ENCODE peak calls at places on chromosome 1, in six cellular contexts. X is HepG2, M is K562, S is GM12878, P is GM12892, T is H1. R is an unnamed sample.

GRCh38 chr1:217889401-217889800 is 258.3 kb downstream of the SPATA17 start:
- DNase-seq in X (no peak), M (no peak), S (no peak), P (no peak), T (peak; percentile 47), R (no peak)

GRCh38 chr1:180231506-180232420 is 1.7 kb downstream of the LHX4 start:
- DNase-seq in X (no peak), M (no peak), S (no peak), P (no peak), T (no peak), R (no peak)

GRCh38 chr1:208107817-208108608 is 136.2 kb downstream of the PLXNA2 start:
- DNase-seq in X (no peak), M (no peak), S (no peak), P (no peak), T (no peak), R (no peak)

GRCh38 chr1:214917081-214917635 is 165.4 kb upstream of the KCNK2 start:
- DNase-seq in X (no peak), M (no peak), S (no peak), P (no peak), T (no peak), R (no peak)

GRCh38 chr1:27342778-27343638 is 1.2 kb downstream of the SYTL1 start:
- DNase-seq in X (peak; percentile 52), M (peak; percentile 68), S (no peak), P (no peak), T (no peak), R (peak; percentile 58)

GRCh38 chr1:46458846-46459245 is 30.8 kb upstream of the DMBX1 start:
- DNase-seq in X (no peak), M (no peak), S (no peak), P (no peak), T (no peak), R (no peak)

GRCh38 chr1:196910208-196910607 is 22.4 kb downstream of the CFHR4 start:
- DNase-seq in X (no peak), M (no peak), S (no peak), P (no peak), T (no peak), R (no peak)

GRCh38 chr1:27934818-27935549 is at the start of gene SMPDL3B:
- DNase-seq in X (no peak), M (no peak), S (no peak), P (no peak), T (peak; percentile 88), R (no peak)

GRCh38 chr1:30668026-30668425 is 55.4 kb downstream of the MATN1 start:
- DNase-seq in X (no peak), M (no peak), S (no peak), P (no peak), T (no peak), R (no peak)

GRCh38 chr1:4962836-4963235 is 308.4 kb downstream of the AJAP1 start:
- DNase-seq in X (no peak), M (no peak), S (no peak), P (no peak), T (no peak), R (no peak)

GRCh38 chr1:63411081-63411480 is 43.7 kb downstream of the ALG6 start:
- DNase-seq in X (no peak), M (no peak), S (no peak), P (no peak), T (no peak), R (no peak)

GRCh38 chr1:203692565-203693470 is 66.2 kb downstream of the ATP2B4 start:
- DNase-seq in X (no peak), M (peak; percentile 86), S (no peak), P (no peak), T (no peak), R (no peak)

GRCh38 chr1:174942547-174943255 is 57.0 kb upstream of the CACYBP start:
- DNase-seq in X (peak; percentile 85), M (no peak), S (no peak), P (no peak), T (no peak), R (no peak)

GRCh38 chr1:108610073-108610472 is 50.2 kb downstream of the EEIG2 start:
- DNase-seq in X (no peak), M (no peak), S (no peak), P (no peak), T (no peak), R (no peak)

GRCh38 chr1:63773815-63774616 is at the start of gene ROR1:
- DNase-seq in X (peak; percentile 60), M (peak; percentile 18), S (no peak), P (peak; percentile 20), T (peak; percentile 60), R (peak; percentile 76)

GRCh38 chr1:227317541-227318002 is 720 bp downstream of the CDC42BPA start:
- DNase-seq in X (peak; percentile 44), M (peak; percentile 68), S (no peak), P (no peak), T (peak; percentile 17), R (peak; percentile 11)

GRCh38 chr1:195462646-195463045 is 1145.6 kb downstream of the KCNT2 start:
- DNase-seq in X (no peak), M (no peak), S (no peak), P (no peak), T (no peak), R (no peak)

GRCh38 chr1:6497215-6497866 is 5.9 kb upstream of the PLEKHG5 start:
- DNase-seq in X (no peak), M (peak; percentile 82), S (no peak), P (no peak), T (no peak), R (peak; percentile 72)

GRCh38 chr1:173507847-173508209 is 30.7 kb downstream of the PRDX6 start:
- DNase-seq in X (no peak), M (no peak), S (no peak), P (no peak), T (no peak), R (no peak)

GRCh38 chr1:47650205-47650604 is 212.4 kb downstream of the FOXD2 start:
- DNase-seq in X (no peak), M (no peak), S (no peak), P (no peak), T (no peak), R (no peak)

GRCh38 chr1:23732363-23733224 is 10.7 kb upstream of the ELOA start:
- DNase-seq in X (no peak), M (peak; percentile 50), S (no peak), P (no peak), T (no peak), R (no peak)

GRCh38 chr1:232578681-232579195 is 51.2 kb downstream of the SIPA1L2 start:
- DNase-seq in X (no peak), M (no peak), S (no peak), P (no peak), T (no peak), R (no peak)

GRCh38 chr1:55040083-55040952 is 970 bp downstream of the PCSK9 start:
- DNase-seq in X (no peak), M (no peak), S (no peak), P (no peak), T (no peak), R (no peak)

GRCh38 chr1:55040953-55041494 is 1.7 kb downstream of the PCSK9 start:
- DNase-seq in X (no peak), M (no peak), S (no peak), P (no peak), T (no peak), R (no peak)

GRCh38 chr1:55038552-55038838 is 853 bp upstream of the PCSK9 start:
- DNase-seq in X (peak; percentile 34), M (no peak), S (no peak), P (no peak), T (no peak), R (no peak)

GRCh38 chr1:55038974-55039341 is 390 bp upstream of the PCSK9 start:
- DNase-seq in X (no peak), M (no peak), S (no peak), P (no peak), T (no peak), R (no peak)

DNA sequence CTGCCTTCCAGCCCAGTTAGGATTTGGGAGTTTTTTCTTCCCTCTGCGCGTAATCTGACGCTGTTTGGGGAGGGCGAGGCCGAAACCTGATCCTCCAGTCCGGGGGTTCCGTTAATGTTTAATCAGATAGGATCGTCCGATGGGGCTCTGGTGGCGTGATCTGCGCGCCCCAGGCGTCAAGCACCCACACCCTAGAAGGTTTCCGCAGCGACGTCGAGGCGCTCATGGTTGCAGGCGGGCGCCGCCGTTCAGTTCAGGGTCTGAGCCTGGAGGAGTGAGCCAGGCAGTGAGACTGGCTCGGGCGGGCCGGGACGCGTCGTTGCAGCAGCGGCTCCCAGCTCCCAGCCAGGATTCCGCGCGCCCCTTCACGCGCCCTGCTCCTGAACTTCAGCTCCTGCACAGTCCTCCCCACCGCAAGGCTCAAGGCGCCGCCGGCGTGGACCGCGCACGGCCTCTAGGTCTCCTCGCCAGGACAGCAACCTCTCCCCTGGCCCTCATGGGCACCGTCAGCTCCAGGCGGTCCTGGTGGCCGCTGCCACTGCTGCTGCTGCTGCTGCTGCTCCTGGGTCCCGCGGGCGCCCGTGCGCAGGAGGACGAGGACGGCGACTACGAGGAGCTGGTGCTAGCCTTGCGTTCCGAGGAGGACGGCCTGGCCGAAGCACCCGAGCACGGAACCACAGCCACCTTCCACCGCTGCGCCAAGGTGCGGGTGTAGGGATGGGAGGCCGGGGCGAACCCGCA is at the start of gene PCSK9:
- DNase-seq in X (peak; percentile 60), M (peak; percentile 68), S (no peak), P (no peak), T (no peak), R (no peak)
- TF ChIP-seq POLR2AphosphoS5 in X (peak; percentile 91), M (no peak), S (no peak), P (no peak), T (no peak), R (no peak)

DNA sequence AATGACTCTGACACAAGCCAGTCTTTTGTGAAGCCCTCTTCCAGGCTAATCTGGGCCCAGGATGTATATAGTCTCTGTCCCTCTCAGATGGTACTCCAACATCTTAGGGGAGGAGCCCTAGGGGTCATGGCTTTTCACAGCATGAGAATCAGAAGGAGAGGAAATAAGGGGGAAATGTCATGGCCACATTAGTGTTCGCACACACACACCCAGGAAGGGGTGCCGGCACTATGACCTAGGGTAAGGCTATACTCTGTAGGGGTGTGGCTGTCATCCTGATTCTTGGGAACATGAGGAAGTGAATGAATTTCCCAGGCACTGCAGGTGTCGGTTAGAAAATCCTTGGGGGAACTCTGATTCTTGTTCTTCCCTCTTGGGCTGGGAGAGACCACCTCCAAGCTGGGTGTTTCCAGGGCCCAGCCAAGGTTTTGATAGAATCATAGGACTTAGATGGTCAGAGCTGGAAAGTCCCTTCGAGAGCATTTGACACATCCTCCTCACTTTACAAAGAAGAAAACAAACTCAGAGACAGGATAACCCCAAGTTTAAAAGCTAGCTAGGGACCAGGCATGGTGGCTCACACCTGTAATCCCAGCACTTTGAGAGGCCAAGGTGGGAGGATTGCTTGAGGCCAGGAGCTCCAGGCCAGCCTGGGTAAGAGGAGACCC is 22.0 kb downstream of the GFI1 start:
- DNase-seq in X (no peak), M (no peak), S (no peak), P (no peak), T (no peak), R (no peak)
- TF ChIP-seq POLR2A in X (no peak), M (no peak), S (no peak), P (no peak), T (no peak), R (no peak)

GRCh38 chr1:238177960-238178359 is 287.2 kb upstream of the ZP4 start:
- DNase-seq in X (no peak), M (no peak), S (no peak), P (no peak), T (peak; percentile 13), R (no peak)
- TF ChIP-seq TAF1 in X (no peak), M (no peak), S (no peak), P (no peak), T (no peak), R (no peak)

DNA sequence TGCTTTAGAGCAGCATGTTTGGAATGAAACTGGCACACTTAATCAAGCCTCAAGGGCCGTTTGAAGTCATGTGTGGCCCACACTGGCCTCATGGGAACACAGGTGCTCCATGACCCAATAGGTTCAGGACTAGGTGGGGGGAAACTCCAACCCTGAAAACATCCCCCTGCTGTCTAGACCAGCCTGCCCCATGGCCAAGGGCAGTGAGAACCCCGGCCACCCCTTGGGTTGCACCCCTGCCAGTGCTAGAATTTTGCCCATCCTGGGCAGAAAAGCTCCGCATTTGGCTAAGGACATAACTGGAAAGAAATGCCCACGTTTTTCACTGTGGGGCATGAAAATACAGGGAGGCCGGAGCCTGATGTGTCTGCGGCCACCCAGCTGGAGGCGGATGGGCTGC is 6.1 kb upstream of the PTGER3 start:
- DNase-seq in X (no peak), M (no peak), S (no peak), P (no peak), T (no peak), R (no peak)
- TF ChIP-seq POLR2AphosphoS5 in X (no peak), M (no peak), S (no peak), P (no peak), T (no peak), R (no peak)